ENCODE peak calls at places on chromosomes 2 and 18, in five cellular contexts. M, W, U, B and J are unnamed samples.

GRCh38 chr18:58552057-58552461 is 76.8 kb downstream of the ALPK2 start:
- DNase-seq in M (no peak), W (peak), U (no peak), B (peak), J (no peak)

GRCh38 chr18:58216071-58216471 is 172.0 kb downstream of the NEDD4L start:
- DNase-seq in M (peak), W (no peak), U (no peak), B (peak), J (no peak)

GRCh38 chr2:7722212-7722910 is 805.1 kb downstream of the RNF144A start:
- DNase-seq in M (no peak), W (no peak), U (no peak), B (no peak), J (no peak)

GRCh38 chr18:45014047-45014501 is 333.4 kb downstream of the SETBP1 start:
- DNase-seq in M (no peak), W (peak), U (peak), B (peak), J (no peak)

GRCh38 chr2:119086327-119086726 is 72.2 kb downstream of the C1QL2 start:
- DNase-seq in M (no peak), W (no peak), U (no peak), B (no peak), J (no peak)

GRCh38 chr2:211138551-211138950 is 582.2 kb downstream of the CPS1 start:
- DNase-seq in M (no peak), W (no peak), U (no peak), B (no peak), J (no peak)

GRCh38 chr2:38443021-38443541 is 66.0 kb upstream of the ATL2 start:
- DNase-seq in M (no peak), W (no peak), U (no peak), B (peak), J (no peak)

GRCh38 chr18:24187049-24187448 is 48.2 kb downstream of the CABYR start:
- DNase-seq in M (no peak), W (no peak), U (no peak), B (no peak), J (no peak)

GRCh38 chr2:213764849-213765248 is 480.6 kb downstream of the SPAG16 start:
- DNase-seq in M (no peak), W (no peak), U (no peak), B (no peak), J (no peak)

GRCh38 chr18:77061946-77062517 is 70.6 kb downstream of the MBP start:
- DNase-seq in M (no peak), W (no peak), U (no peak), B (no peak), J (no peak)

GRCh38 chr18:21629089-21629832 is 17.1 kb downstream of the SNRPD1 start:
- DNase-seq in M (no peak), W (no peak), U (no peak), B (no peak), J (no peak)

GRCh38 chr2:126876631-126877030 is 22.1 kb upstream of the TEX51 start:
- DNase-seq in M (no peak), W (no peak), U (peak), B (no peak), J (peak)
- TF ChIP-seq CTCF in M (no peak), W (no peak), U (no peak), B (no peak), J (no peak)

GRCh38 chr2:29417630-29418029 is 302.4 kb downstream of the CLIP4 start:
- DNase-seq in M (no peak), W (no peak), U (no peak), B (no peak), J (no peak)
- TF ChIP-seq CTCF in M (no peak), W (no peak), U (no peak), B (no peak), J (no peak)

GRCh38 chr2:158722266-158723105 is 72.6 kb upstream of the DAPL1 start:
- DNase-seq in M (no peak), W (no peak), U (no peak), B (no peak), J (no peak)

GRCh38 chr2:158725496-158725895 is 69.6 kb upstream of the DAPL1 start:
- DNase-seq in M (no peak), W (peak), U (no peak), B (no peak), J (no peak)

GRCh38 chr2:158724803-158725271 is 70.3 kb upstream of the DAPL1 start:
- DNase-seq in M (no peak), W (peak), U (no peak), B (no peak), J (no peak)

GRCh38 chr2:158723311-158723838 is 71.7 kb upstream of the DAPL1 start:
- DNase-seq in M (no peak), W (no peak), U (no peak), B (no peak), J (no peak)

GRCh38 chr2:158723921-158724802 is 71.0 kb upstream of the DAPL1 start:
- DNase-seq in M (no peak), W (peak), U (no peak), B (no peak), J (no peak)
- TF ChIP-seq CTCF in M (peak), W (peak), U (no peak), B (no peak), J (no peak)

DNA sequence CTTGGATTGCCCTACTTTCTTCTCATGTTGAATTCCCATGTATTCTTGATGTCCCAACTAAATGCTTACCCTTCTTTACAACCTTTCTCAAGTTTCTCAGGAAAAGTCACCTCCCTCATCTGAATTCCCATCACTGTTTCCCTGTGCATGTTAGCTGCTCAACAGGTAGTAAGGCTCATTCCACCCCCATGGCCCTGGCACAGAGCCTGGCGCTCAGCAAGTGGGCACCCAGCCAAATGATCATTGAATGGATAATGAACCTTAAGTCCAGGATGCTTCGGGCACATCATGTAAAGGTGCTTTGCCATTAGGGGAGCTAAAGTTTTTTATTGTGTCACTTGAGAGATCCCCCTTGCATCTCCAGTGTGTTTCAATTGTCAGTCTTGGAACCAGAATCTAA is 124.0 kb downstream of the PKP4 start:
- DNase-seq in M (no peak), W (no peak), U (no peak), B (no peak), J (no peak)
- TF ChIP-seq CTCF in M (no peak), W (no peak), U (no peak), B (no peak), J (no peak)

GRCh38 chr2:47315490-47315889 is 87.5 kb upstream of the MSH2 start:
- DNase-seq in M (no peak), W (no peak), U (peak), B (no peak), J (no peak)

GRCh38 chr2:47313141-47313691 is 89.7 kb upstream of the MSH2 start:
- DNase-seq in M (no peak), W (peak), U (peak), B (peak), J (no peak)

GRCh38 chr2:47311764-47312503 is 91.0 kb upstream of the MSH2 start:
- DNase-seq in M (no peak), W (no peak), U (no peak), B (no peak), J (no peak)

GRCh38 chr2:47312504-47312875 is 90.5 kb upstream of the MSH2 start:
- DNase-seq in M (no peak), W (no peak), U (no peak), B (no peak), J (no peak)

DNA sequence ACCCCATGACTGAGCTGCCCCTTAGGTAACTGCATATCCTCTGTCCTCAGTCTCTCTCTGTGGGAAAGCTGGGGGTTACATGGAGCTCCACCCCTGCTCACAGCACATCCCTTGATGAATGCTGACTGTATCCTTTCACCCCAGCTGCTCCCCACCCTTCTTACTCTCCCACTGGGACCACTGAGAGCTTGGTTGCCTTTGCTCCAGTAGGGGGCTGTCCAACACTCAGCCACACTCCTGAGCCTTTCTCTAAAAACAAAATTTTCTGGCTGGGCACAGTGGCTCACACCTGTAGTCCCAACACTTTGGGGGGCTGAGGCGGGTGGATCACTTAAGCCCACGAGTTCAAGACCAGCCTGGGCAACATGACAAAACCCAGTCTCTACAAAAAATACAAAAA is 89.2 kb upstream of the MSH2 start:
- DNase-seq in M (no peak), W (no peak), U (no peak), B (no peak), J (no peak)
- TF ChIP-seq CTCF in M (no peak), W (no peak), U (no peak), B (no peak), J (no peak)

GRCh38 chr18:13680612-13681011 is 45.7 kb downstream of the FAM210A start:
- DNase-seq in M (peak), W (peak), U (no peak), B (no peak), J (no peak)
- TF ChIP-seq CTCF in M (peak), W (no peak), U (peak), B (peak), J (no peak)

DNA sequence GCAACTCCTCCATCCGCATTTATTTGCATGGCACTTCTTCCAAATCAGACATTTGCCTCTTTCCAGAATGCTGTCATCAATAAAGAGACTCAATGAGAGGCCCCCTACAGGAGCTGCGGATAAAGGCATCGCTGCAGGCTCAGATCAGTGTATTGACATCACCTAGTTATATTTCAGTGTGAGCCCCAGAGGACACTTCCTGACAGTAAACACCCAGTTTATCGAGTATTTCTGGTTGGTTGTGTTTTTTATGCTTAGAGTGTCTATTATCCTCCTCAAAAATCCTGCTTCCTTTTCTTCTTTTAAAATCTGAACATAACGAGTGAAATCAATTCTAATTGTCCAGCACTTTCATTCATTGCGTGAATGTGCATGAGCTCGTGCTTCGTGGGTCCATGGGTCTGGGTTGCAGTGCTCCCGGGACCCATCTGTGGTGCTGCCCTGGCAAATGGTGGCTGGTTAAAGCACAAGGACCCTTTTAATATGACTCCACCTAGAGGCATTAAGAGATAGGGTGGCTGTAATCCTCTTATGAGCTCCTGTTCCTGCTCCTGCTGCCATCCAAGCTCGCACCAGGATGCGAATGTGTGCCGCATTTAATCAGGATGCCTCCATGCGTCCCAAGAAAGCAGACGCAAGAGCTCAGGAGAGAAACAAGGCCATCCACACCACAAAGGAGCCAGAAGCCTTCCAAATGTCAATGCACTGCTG is 38.9 kb downstream of the NRP2 start:
- DNase-seq in M (no peak), W (no peak), U (no peak), B (no peak), J (no peak)
- TF ChIP-seq CTCF in M (no peak), W (peak), U (no peak), B (peak), J (no peak)

GRCh38 chr18:64011513-64011912 is 41.6 kb downstream of the SERPINB8 start:
- DNase-seq in M (no peak), W (no peak), U (no peak), B (no peak), J (no peak)
- TF ChIP-seq CTCF in M (no peak), W (no peak), U (no peak), B (no peak), J (no peak)

GRCh38 chr2:224598669-224599068 is 13.5 kb upstream of the CUL3 start:
- DNase-seq in M (no peak), W (no peak), U (no peak), B (no peak), J (no peak)

GRCh38 chr2:224594840-224595239 is 9.7 kb upstream of the CUL3 start:
- DNase-seq in M (no peak), W (no peak), U (no peak), B (no peak), J (no peak)

GRCh38 chr2:224591245-224591644 is 6.1 kb upstream of the CUL3 start:
- DNase-seq in M (no peak), W (no peak), U (no peak), B (no peak), J (no peak)

GRCh38 chr2:224595518-224595917 is 10.4 kb upstream of the CUL3 start:
- DNase-seq in M (no peak), W (no peak), U (no peak), B (no peak), J (no peak)

GRCh38 chr2:224596289-224596688 is 11.1 kb upstream of the CUL3 start:
- DNase-seq in M (no peak), W (no peak), U (no peak), B (no peak), J (no peak)
- TF ChIP-seq CTCF in M (no peak), W (no peak), U (no peak), B (no peak), J (no peak)